ENCODE peak calls at places on chromosomes 1 and 21, in ten cellular contexts. T is right lobe of liver, L is transverse colon, Q is pancreas, O is IMR-90, E is endodermal cell, P is RWPE2, V is suprapubic skin, R is heart left ventricle, B is tibial nerve. I is an unnamed sample.
A peak's percentile ranks its signal among the peaks of the same experiment; 100 is the strongest.

GRCh38 chr1:108119500-108119899 is 80.6 kb downstream of the SLC25A24 start:
- DNase-seq in P (no peak), O (no peak), R (no peak), Q (no peak), L (no peak), T (no peak), V (no peak), B (no peak), E (no peak), I (no peak)

GRCh38 chr1:53075761-53076163 is 13.7 kb downstream of the PODN start:
- DNase-seq in V (peak; percentile 47), B (peak; percentile 12), Q (no peak), T (no peak), R (no peak), E (peak; percentile 29), O (no peak), P (peak; percentile 29), L (peak; percentile 1), I (no peak)

GRCh38 chr1:212188599-212189351 is 96.4 kb upstream of the PPP2R5A start:
- DNase-seq in R (no peak), Q (no peak), V (no peak), E (no peak), L (no peak), O (no peak), P (no peak), T (no peak), B (no peak), I (no peak)

GRCh38 chr1:12102066-12102465 is 39.0 kb downstream of the TNFRSF8 start:
- DNase-seq in O (no peak), L (no peak), T (no peak), E (no peak), B (no peak), P (no peak), V (no peak), R (no peak), Q (no peak), I (no peak)

GRCh38 chr1:62823556-62823955 is 39.6 kb downstream of the ATG4C start:
- DNase-seq in Q (no peak), T (no peak), O (peak; percentile 38), P (no peak), V (no peak), B (no peak), E (no peak), L (no peak), R (no peak), I (no peak)

GRCh38 chr1:30707412-30708360 is 15.7 kb downstream of the MATN1 start:
- DNase-seq in B (peak; percentile 54), R (peak; percentile 70), Q (peak; percentile 64), E (peak; percentile 95), P (no peak), V (peak; percentile 90), T (peak; percentile 76), O (peak; percentile 56), L (peak; percentile 72), I (peak; percentile 59)

GRCh38 chr1:205572426-205572825 is 59.4 kb downstream of the ELK4 start:
- DNase-seq in B (no peak), E (no peak), P (no peak), R (no peak), Q (no peak), T (peak; percentile 6), L (peak; percentile 2), V (peak; percentile 44), O (no peak), I (no peak)

GRCh38 chr1:4485398-4485797 is 169.0 kb upstream of the AJAP1 start:
- DNase-seq in P (no peak), O (no peak), B (no peak), R (no peak), Q (no peak), L (no peak), E (peak; percentile 64), T (no peak), V (no peak), I (no peak)

DNA sequence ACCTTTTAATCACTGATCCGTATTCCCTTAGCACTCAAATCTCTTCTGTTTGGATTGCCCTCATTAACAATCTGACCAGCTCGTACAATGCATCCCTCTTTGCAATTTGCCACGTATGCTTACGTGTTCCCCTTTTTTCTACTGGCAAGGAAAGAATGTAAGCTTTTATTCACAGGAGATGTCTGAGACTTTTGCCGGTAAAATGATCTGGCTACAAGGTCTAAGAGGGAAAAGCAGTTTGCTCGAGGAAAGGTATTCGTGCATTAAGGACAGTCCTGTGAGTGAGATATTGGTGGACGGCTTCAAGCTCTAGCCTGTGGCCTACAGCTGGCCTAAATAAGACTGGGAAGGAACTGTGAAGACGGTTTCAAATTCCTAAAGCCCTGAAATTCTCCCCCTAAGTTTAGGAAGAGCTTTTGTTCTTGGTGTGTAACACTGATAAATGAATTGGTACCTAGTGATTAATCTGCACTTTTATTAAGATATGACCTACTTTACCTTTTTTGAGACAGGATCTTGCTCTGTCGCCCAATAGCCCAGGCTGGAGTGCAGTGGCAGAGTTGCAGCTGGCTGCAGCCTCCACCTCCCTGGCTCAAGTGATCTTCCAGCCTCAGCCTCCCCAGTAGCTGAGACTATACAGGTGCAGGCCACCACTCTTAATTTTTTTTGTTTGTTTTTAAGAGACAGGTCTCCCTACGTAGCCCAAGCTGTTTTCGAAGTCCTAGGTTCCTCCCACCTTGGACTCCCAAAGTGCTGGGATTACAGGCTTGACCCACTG is 895 bp upstream of the UBR4 start:
- DNase-seq in T (no peak), V (no peak), Q (no peak), P (no peak), E (no peak), O (peak; percentile 36), L (no peak), B (no peak), R (no peak), I (peak; percentile 24)
- H3K4me1 ChIP-seq in T (peaks cover 17% of the 10 kb centered on the region), V (peaks cover 44% of the 10 kb centered on the region), Q (peaks cover 20% of the 10 kb centered on the region), P (peaks cover 18% of the 10 kb centered on the region), E (peaks cover 5% of the 10 kb centered on the region), O (peaks cover 4% of the 10 kb centered on the region), L (peaks cover 39% of the 10 kb centered on the region), B (peaks cover 28% of the 10 kb centered on the region), R (peaks cover 54% of the 10 kb centered on the region), I (peaks cover 7% of the 10 kb centered on the region)

GRCh38 chr1:54906586-54906985 is 19.6 kb upstream of the DHCR24 start:
- DNase-seq in P (no peak), T (no peak), R (no peak), B (no peak), Q (no peak), O (no peak), L (no peak), E (peak; percentile 64), V (no peak), I (no peak)

DNA sequence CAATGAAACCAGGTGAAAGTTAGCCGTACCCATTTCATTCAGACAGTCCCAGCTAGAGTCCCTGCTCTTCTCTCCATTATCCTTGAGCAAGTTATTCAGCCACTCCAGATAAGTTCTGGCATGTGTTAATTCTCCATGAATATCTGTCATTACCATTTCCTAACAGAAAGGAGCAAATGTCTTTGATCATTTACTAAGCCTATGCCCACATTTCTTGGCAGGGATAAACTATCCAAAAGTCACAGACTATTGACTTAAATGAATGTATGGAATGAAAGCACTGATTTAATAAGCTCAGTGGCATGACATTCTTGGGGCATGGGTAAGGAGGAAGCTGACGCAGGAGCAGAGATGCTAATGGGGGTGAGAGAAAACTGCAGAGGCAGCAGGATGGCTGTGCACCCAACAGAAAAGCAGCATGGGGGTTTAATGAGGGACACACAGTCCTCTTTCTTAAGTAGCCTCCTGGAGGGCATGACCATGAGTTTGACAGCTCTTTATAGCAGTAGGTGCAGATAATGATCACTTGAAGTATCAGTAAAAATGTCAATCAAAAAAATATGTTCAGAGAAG is 17.6 kb upstream of the DHCR24 start:
- DNase-seq in V (no peak), O (peak; percentile 82), E (no peak), R (no peak), B (no peak), P (no peak), T (no peak), L (no peak), Q (no peak), I (peak; percentile 89)
- H3K27ac ChIP-seq in V (no peak overlapping the region), O (no peak overlapping the region), E (no peak overlapping the region), R (no peak overlapping the region), B (no peak overlapping the region), P (peak overlapping the region; percentile 81), T (no peak overlapping the region), L (no peak overlapping the region), Q (no peak overlapping the region), I (no peak overlapping the region)

GRCh38 chr1:64891440-64891815 is 74.9 kb downstream of the JAK1 start:
- DNase-seq in L (no peak), T (no peak), P (no peak), B (no peak), O (peak; percentile 57), R (no peak), Q (no peak), V (no peak), E (no peak), I (no peak)

GRCh38 chr1:64892576-64893573 is 73.5 kb downstream of the JAK1 start:
- DNase-seq in P (no peak), R (no peak), Q (no peak), E (peak; percentile 59), V (no peak), B (no peak), T (no peak), O (peak; percentile 23), L (no peak), I (peak; percentile 53)

GRCh38 chr1:64895500-64895899 is 70.8 kb downstream of the JAK1 start:
- DNase-seq in V (no peak), O (no peak), R (no peak), T (no peak), E (no peak), P (no peak), L (no peak), Q (no peak), B (no peak), I (peak; percentile 50)

GRCh38 chr1:64894438-64895196 is 71.7 kb downstream of the JAK1 start:
- DNase-seq in E (no peak), P (no peak), L (no peak), Q (no peak), T (no peak), O (no peak), V (no peak), R (no peak), B (no peak), I (peak; percentile 29)

DNA sequence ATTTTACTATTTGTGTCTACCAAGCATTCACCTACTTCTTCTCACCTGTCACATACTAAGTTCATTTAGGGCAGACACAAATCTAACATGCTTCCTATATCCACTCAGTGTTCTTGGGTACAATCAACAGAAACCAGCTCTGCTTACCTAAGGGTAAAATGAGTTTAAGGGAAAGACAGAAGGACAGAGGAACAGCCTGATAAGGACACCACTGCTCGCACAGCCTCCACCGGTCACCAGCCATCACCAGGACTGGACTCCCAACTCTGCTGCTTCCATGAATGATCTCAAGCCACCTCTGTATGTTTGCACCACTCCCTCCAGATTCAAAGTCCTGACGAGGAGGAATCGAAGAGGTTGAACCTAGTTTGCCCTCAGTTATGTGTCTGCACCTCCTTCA is 72.4 kb downstream of the JAK1 start:
- DNase-seq in O (no peak), P (no peak), T (no peak), E (no peak), B (no peak), Q (no peak), R (no peak), V (no peak), L (no peak), I (no peak)
- H3K4me1 ChIP-seq in O (peaks cover 17% of the 10 kb centered on the region), P (peaks cover 15% of the 10 kb centered on the region), T (peaks cover 14% of the 10 kb centered on the region), E (peaks cover 7% of the 10 kb centered on the region), B (peaks cover 22% of the 10 kb centered on the region), Q (peaks cover 11% of the 10 kb centered on the region), R (peaks cover 90% of the 10 kb centered on the region), V (peaks cover 85% of the 10 kb centered on the region), L (peaks cover 55% of the 10 kb centered on the region), I (peaks cover 13% of the 10 kb centered on the region)

GRCh38 chr21:29193907-29194306 is 63.5 kb downstream of the MAP3K7CL start:
- DNase-seq in O (no peak), P (no peak), E (no peak), L (no peak), T (no peak), B (no peak), R (no peak), Q (no peak), V (no peak), I (no peak)

GRCh38 chr21:29194342-29194741 is 63.9 kb downstream of the MAP3K7CL start:
- DNase-seq in R (no peak), P (no peak), Q (no peak), L (no peak), B (no peak), O (no peak), V (no peak), T (no peak), E (no peak), I (no peak)

GRCh38 chr21:29190920-29191319 is 60.5 kb downstream of the MAP3K7CL start:
- DNase-seq in T (peak; percentile 87), V (no peak), L (no peak), P (no peak), B (no peak), O (peak; percentile 58), R (no peak), E (no peak), Q (no peak), I (peak; percentile 73)

GRCh38 chr21:29194847-29195246 is 64.4 kb downstream of the MAP3K7CL start:
- DNase-seq in T (no peak), P (no peak), V (no peak), Q (no peak), R (no peak), L (no peak), O (peak; percentile 39), E (no peak), B (no peak), I (peak; percentile 49)

DNA sequence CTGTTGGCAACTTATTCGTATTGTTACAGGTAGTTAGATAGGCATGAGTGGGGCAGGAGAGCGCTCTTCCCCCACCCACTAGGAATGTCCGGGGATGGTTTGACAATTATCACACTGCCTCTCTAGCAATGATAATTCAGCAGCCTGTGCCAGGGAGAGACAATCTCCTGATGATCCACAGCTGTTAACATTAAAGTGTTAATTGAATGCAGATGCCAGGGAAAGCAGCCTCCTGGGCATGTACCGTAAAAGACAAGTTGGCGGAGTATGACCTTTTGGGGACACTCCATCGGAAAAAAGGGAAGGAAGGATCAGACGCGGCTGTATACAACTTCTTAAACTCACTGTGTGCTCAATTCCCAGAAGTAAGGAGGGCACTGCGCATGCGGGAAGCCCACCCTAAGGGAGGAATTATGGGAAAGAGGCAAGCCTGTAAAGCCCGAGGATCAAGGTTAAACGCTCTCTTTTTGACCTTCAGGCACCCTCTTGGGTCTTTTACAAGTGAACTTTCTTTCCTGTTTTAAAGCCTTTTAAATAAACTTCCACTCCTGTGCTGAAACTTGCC is 62.6 kb downstream of the MAP3K7CL start:
- DNase-seq in E (no peak), V (no peak), L (no peak), B (no peak), T (no peak), P (no peak), O (no peak), Q (no peak), R (no peak), I (no peak)
- H3K27ac ChIP-seq in E (no peak overlapping the region), V (no peak overlapping the region), L (no peak overlapping the region), B (no peak overlapping the region), T (no peak overlapping the region), P (no peak overlapping the region), O (no peak overlapping the region), Q (no peak overlapping the region), R (peak overlapping the region; percentile 57), I (no peak overlapping the region)